ENCODE peak calls at places on chromosomes 4 and X, in five cellular contexts. V, Q, B, Y and N are unnamed samples.

GRCh38 chrX:31260351-31260750 is 188.5 kb upstream of the FTHL17 start:
- DNase-seq in V (no peak), Q (no peak), B (no peak), Y (no peak), N (no peak)

GRCh38 chr4:36267491-36268254 is 13.7 kb upstream of the DTHD1 start:
- DNase-seq in V (no peak), Q (no peak), B (no peak), Y (no peak), N (no peak)

GRCh38 chr4:26751838-26752237 is 108.8 kb upstream of the STIM2 start:
- DNase-seq in V (no peak), Q (no peak), B (no peak), Y (no peak), N (no peak)

GRCh38 chrX:6228720-6229119 is at the start of gene NLGN4X:
- DNase-seq in V (no peak), Q (no peak), B (no peak), Y (no peak), N (no peak)

GRCh38 chrX:130523460-130524394 is 121.9 kb downstream of the RBMX2 start:
- DNase-seq in V (no peak), Q (no peak), B (peak), Y (no peak), N (peak)

GRCh38 chrX:54288277-54288676 is 69.6 kb downstream of the WNK3 start:
- DNase-seq in V (no peak), Q (no peak), B (no peak), Y (no peak), N (no peak)

GRCh38 chr4:41258783-41259182 is 2.1 kb downstream of the UCHL1 start:
- DNase-seq in V (no peak), Q (no peak), B (no peak), Y (no peak), N (no peak)

GRCh38 chrX:24465524-24465850 is 401 bp downstream of the PDK3 start:
- DNase-seq in V (no peak), Q (peak), B (no peak), Y (no peak), N (peak)

GRCh38 chr4:85780664-85781063 is 305.7 kb downstream of the ARHGAP24 start:
- DNase-seq in V (no peak), Q (no peak), B (no peak), Y (no peak), N (no peak)

GRCh38 chrX:68299923-68300322 is 133.4 kb downstream of the OPHN1 start:
- DNase-seq in V (no peak), Q (no peak), B (no peak), Y (no peak), N (no peak)

GRCh38 chr4:41360214-41360910 is 103.6 kb downstream of the UCHL1 start:
- DNase-seq in V (no peak), Q (no peak), B (peak), Y (no peak), N (peak)

GRCh38 chrX:139204903-139205667 is 325.5 kb upstream of the F9 start:
- DNase-seq in V (no peak), Q (no peak), B (peak), Y (no peak), N (peak)

GRCh38 chr4:155599102-155599501 is 67.5 kb upstream of the GUCY1A1 start:
- DNase-seq in V (no peak), Q (no peak), B (no peak), Y (no peak), N (no peak)

GRCh38 chr4:23889814-23890269 is at the start of gene PPARGC1A:
- DNase-seq in V (no peak), Q (no peak), B (peak), Y (no peak), N (peak)

GRCh38 chrX:8868906-8869305 is 67.7 kb upstream of the FAM9A start:
- DNase-seq in V (no peak), Q (no peak), B (no peak), Y (no peak), N (no peak)

GRCh38 chrX:71292669-71293379 is 8.7 kb upstream of the ITGB1BP2 start:
- DNase-seq in V (no peak), Q (no peak), B (no peak), Y (no peak), N (no peak)

GRCh38 chr4:89660444-89660843 is 176.5 kb downstream of the SNCA start:
- DNase-seq in V (no peak), Q (no peak), B (no peak), Y (no peak), N (no peak)

GRCh38 chrX:40260123-40260751 is 162.5 kb upstream of the BCOR start:
- DNase-seq in V (no peak), Q (no peak), B (peak), Y (no peak), N (no peak)

GRCh38 chr4:182190306-182190705 is 52.9 kb upstream of the TENM3 start:
- DNase-seq in V (no peak), Q (no peak), B (no peak), Y (no peak), N (no peak)

GRCh38 chrX:119604778-119605177 is 1.4 kb downstream of the NKRF start:
- DNase-seq in V (no peak), Q (no peak), B (no peak), Y (no peak), N (no peak)

GRCh38 chrX:16639966-16640365 is 10.0 kb upstream of the S100G start:
- DNase-seq in V (no peak), Q (no peak), B (no peak), Y (no peak), N (no peak)

GRCh38 chr4:6668391-6668790 is 25.3 kb upstream of the S100P start:
- DNase-seq in V (no peak), Q (no peak), B (no peak), Y (no peak), N (no peak)

GRCh38 chr4:132691668-132692067 is 457.4 kb upstream of the PCDH10 start:
- DNase-seq in V (no peak), Q (no peak), B (no peak), Y (no peak), N (no peak)

GRCh38 chrX:20609916-20610415 is 343.3 kb upstream of the RPS6KA3 start:
- DNase-seq in V (no peak), Q (no peak), B (no peak), Y (no peak), N (no peak)

GRCh38 chrX:133676344-133677122 is 261.2 kb upstream of the GPC4 start:
- DNase-seq in V (no peak), Q (no peak), B (no peak), Y (no peak), N (no peak)

GRCh38 chr4:109631709-109632108 is 71.5 kb downstream of the CASP6 start:
- DNase-seq in V (no peak), Q (no peak), B (no peak), Y (no peak), N (no peak)

GRCh38 chrX:11770320-11770719 is 12.3 kb downstream of the MSL3 start:
- DNase-seq in V (peak), Q (no peak), B (no peak), Y (no peak), N (no peak)